ENCODE peak calls at places on chromosome 10, in nine cellular contexts. One of them, this sample, is unnamed.

GRCh38 chr10:110268442-110268841 is 36.3 kb downstream of the SMNDC1 start:
- DNase-seq in psoas muscle: no peak
- DNase-seq in left ventricle myocardium inferior: peak; percentile 42
- DNase-seq in tibial nerve: no peak
- DNase-seq in A549: no peak
- DNase-seq in mammary epithelial cell: no peak
- DNase-seq in body of pancreas: peak; percentile 28
- DNase-seq in ovary: no peak
- DNase-seq in cardiac muscle cell: peak; percentile 29
- DNase-seq in this sample: no peak

GRCh38 chr10:89029785-89030437 is 39.3 kb downstream of the FAS start:
- DNase-seq in psoas muscle: peak; percentile 71
- DNase-seq in left ventricle myocardium inferior: peak; percentile 63
- DNase-seq in tibial nerve: peak; percentile 47
- DNase-seq in A549: peak; percentile 75
- DNase-seq in mammary epithelial cell: peak; percentile 62
- DNase-seq in body of pancreas: peak; percentile 74
- DNase-seq in ovary: peak; percentile 81
- DNase-seq in cardiac muscle cell: peak; percentile 82
- DNase-seq in this sample: peak; percentile 77

GRCh38 chr10:77355844-77356243 is 281.8 kb downstream of the KCNMA1 start:
- DNase-seq in psoas muscle: no peak
- DNase-seq in left ventricle myocardium inferior: no peak
- DNase-seq in tibial nerve: no peak
- DNase-seq in A549: peak; percentile 67
- DNase-seq in mammary epithelial cell: peak; percentile 91
- DNase-seq in body of pancreas: no peak
- DNase-seq in ovary: no peak
- DNase-seq in cardiac muscle cell: no peak
- DNase-seq in this sample: no peak

GRCh38 chr10:124994573-124995473 is 52.9 kb downstream of the ZRANB1 start:
- DNase-seq in psoas muscle: peak; percentile 57
- DNase-seq in left ventricle myocardium inferior: peak; percentile 15
- DNase-seq in tibial nerve: no peak
- DNase-seq in A549: no peak
- DNase-seq in mammary epithelial cell: no peak
- DNase-seq in body of pancreas: no peak
- DNase-seq in ovary: peak; percentile 29
- DNase-seq in cardiac muscle cell: no peak
- DNase-seq in this sample: peak; percentile 43

GRCh38 chr10:62847433-62847832 is 31.3 kb upstream of the EGR2 start:
- DNase-seq in psoas muscle: no peak
- DNase-seq in left ventricle myocardium inferior: no peak
- DNase-seq in tibial nerve: no peak
- DNase-seq in A549: no peak
- DNase-seq in mammary epithelial cell: no peak
- DNase-seq in body of pancreas: no peak
- DNase-seq in ovary: no peak
- DNase-seq in cardiac muscle cell: no peak
- DNase-seq in this sample: no peak

GRCh38 chr10:117441812-117442443 is 66.7 kb upstream of the PDZD8 start:
- DNase-seq in psoas muscle: no peak
- DNase-seq in left ventricle myocardium inferior: no peak
- DNase-seq in tibial nerve: no peak
- DNase-seq in A549: peak; percentile 45
- DNase-seq in mammary epithelial cell: peak; percentile 94
- DNase-seq in body of pancreas: no peak
- DNase-seq in ovary: no peak
- DNase-seq in cardiac muscle cell: no peak
- DNase-seq in this sample: no peak

GRCh38 chr10:8146650-8147049 is 92.2 kb downstream of the GATA3 start:
- DNase-seq in psoas muscle: no peak
- DNase-seq in left ventricle myocardium inferior: no peak
- DNase-seq in tibial nerve: no peak
- DNase-seq in A549: no peak
- DNase-seq in mammary epithelial cell: peak; percentile 69
- DNase-seq in body of pancreas: no peak
- DNase-seq in ovary: no peak
- DNase-seq in cardiac muscle cell: no peak
- DNase-seq in this sample: no peak

GRCh38 chr10:102634696-102635095 is 9.6 kb upstream of the TRIM8 start:
- DNase-seq in psoas muscle: peak; percentile 28
- DNase-seq in left ventricle myocardium inferior: no peak
- DNase-seq in tibial nerve: no peak
- DNase-seq in A549: no peak
- DNase-seq in mammary epithelial cell: peak; percentile 35
- DNase-seq in body of pancreas: no peak
- DNase-seq in ovary: no peak
- DNase-seq in cardiac muscle cell: no peak
- DNase-seq in this sample: peak; percentile 41

GRCh38 chr10:23611308-23611631 is 172.4 kb downstream of the OTUD1 start:
- DNase-seq in psoas muscle: no peak
- DNase-seq in left ventricle myocardium inferior: no peak
- DNase-seq in tibial nerve: no peak
- DNase-seq in A549: no peak
- DNase-seq in mammary epithelial cell: no peak
- DNase-seq in body of pancreas: no peak
- DNase-seq in ovary: no peak
- DNase-seq in cardiac muscle cell: no peak
- DNase-seq in this sample: no peak

GRCh38 chr10:123904834-123905409 is 13.3 kb upstream of the CPXM2 start:
- DNase-seq in psoas muscle: no peak
- DNase-seq in left ventricle myocardium inferior: no peak
- DNase-seq in tibial nerve: no peak
- DNase-seq in A549: no peak
- DNase-seq in mammary epithelial cell: no peak
- DNase-seq in body of pancreas: no peak
- DNase-seq in ovary: no peak
- DNase-seq in cardiac muscle cell: no peak
- DNase-seq in this sample: no peak

DNA sequence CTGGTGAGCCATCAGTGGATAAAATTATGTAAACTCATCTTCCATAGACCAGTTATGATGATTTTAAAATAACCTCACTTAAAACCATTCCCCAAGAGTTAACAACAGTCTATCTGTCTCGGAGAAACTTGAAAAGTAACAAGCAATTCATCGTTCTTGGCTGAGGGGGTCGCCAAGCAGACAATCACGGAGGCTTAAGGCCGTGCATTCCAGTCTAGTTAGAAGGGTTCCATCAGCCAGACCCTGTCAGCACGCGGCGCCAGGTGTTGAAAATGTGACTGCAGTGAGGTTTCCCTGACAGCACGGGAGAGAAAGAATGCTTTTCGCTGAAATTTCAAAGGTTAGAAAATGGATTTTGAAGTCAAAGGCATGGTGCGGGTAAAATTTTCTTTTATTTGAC is 1025.0 kb upstream of the CELF2 start:
- DNase-seq in psoas muscle: no peak
- DNase-seq in left ventricle myocardium inferior: no peak
- DNase-seq in tibial nerve: no peak
- DNase-seq in A549: no peak
- DNase-seq in mammary epithelial cell: no peak
- DNase-seq in body of pancreas: no peak
- DNase-seq in ovary: no peak
- DNase-seq in cardiac muscle cell: peak; percentile 69
- DNase-seq in this sample: no peak
- TF ChIP-seq CTCF in psoas muscle: no peak
- TF ChIP-seq CTCF in left ventricle myocardium inferior: no peak
- TF ChIP-seq CTCF in tibial nerve: no peak
- TF ChIP-seq CTCF in A549: no peak
- TF ChIP-seq CTCF in mammary epithelial cell: no peak
- TF ChIP-seq CTCF in body of pancreas: no peak
- TF ChIP-seq CTCF in ovary: no peak
- TF ChIP-seq CTCF in cardiac muscle cell: no peak
- TF ChIP-seq CTCF in this sample: no peak

GRCh38 chr10:37816290-37816689 is 41.1 kb downstream of the ZNF248 start:
- DNase-seq in psoas muscle: no peak
- DNase-seq in left ventricle myocardium inferior: no peak
- DNase-seq in tibial nerve: no peak
- DNase-seq in A549: no peak
- DNase-seq in mammary epithelial cell: no peak
- DNase-seq in body of pancreas: no peak
- DNase-seq in ovary: no peak
- DNase-seq in cardiac muscle cell: no peak
- DNase-seq in this sample: no peak

GRCh38 chr10:37813763-37814162 is 43.6 kb downstream of the ZNF248 start:
- DNase-seq in psoas muscle: no peak
- DNase-seq in left ventricle myocardium inferior: no peak
- DNase-seq in tibial nerve: no peak
- DNase-seq in A549: no peak
- DNase-seq in mammary epithelial cell: no peak
- DNase-seq in body of pancreas: no peak
- DNase-seq in ovary: no peak
- DNase-seq in cardiac muscle cell: no peak
- DNase-seq in this sample: no peak

DNA sequence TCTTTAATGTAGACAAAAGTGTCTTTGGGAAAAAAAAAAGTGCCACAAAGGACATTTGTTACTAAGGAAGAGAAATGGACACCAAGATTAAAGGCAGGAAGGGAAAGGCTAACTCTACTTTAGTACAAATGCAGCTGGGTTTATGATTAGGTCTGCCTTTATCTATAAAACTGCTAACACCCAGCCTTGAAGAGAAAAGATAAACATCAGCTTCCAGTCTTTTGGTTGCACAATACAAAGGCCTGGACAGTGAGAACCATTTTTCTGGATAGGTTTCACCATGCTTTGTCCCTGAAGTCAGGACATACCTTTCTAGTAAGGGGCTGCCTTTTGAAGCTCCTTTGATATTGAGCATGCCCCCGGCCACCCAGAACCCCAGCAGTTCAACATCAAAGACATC is 45.1 kb downstream of the ZNF248 start:
- DNase-seq in psoas muscle: no peak
- DNase-seq in left ventricle myocardium inferior: no peak
- DNase-seq in tibial nerve: no peak
- DNase-seq in A549: no peak
- DNase-seq in mammary epithelial cell: no peak
- DNase-seq in body of pancreas: no peak
- DNase-seq in ovary: no peak
- DNase-seq in cardiac muscle cell: no peak
- DNase-seq in this sample: no peak
- H3K9me3 ChIP-seq in psoas muscle: peaks cover 54% of the 10 kb centered on the region
- H3K9me3 ChIP-seq in left ventricle myocardium inferior: peaks cover 78% of the 10 kb centered on the region
- H3K9me3 ChIP-seq in tibial nerve: peaks cover 47% of the 10 kb centered on the region
- H3K9me3 ChIP-seq in A549: peaks cover 65% of the 10 kb centered on the region
- H3K9me3 ChIP-seq in mammary epithelial cell: peaks cover 27% of the 10 kb centered on the region
- H3K9me3 ChIP-seq in body of pancreas: no peaks in the 10 kb centered on the region
- H3K9me3 ChIP-seq in ovary: no peaks in the 10 kb centered on the region
- H3K9me3 ChIP-seq in cardiac muscle cell: peaks cover 2% of the 10 kb centered on the region
- H3K9me3 ChIP-seq in this sample: peaks cover 70% of the 10 kb centered on the region

GRCh38 chr10:873020-873419 is 58.5 kb downstream of the LARP4B start:
- DNase-seq in psoas muscle: peak; percentile 75
- DNase-seq in left ventricle myocardium inferior: peak; percentile 29
- DNase-seq in tibial nerve: no peak
- DNase-seq in A549: no peak
- DNase-seq in mammary epithelial cell: no peak
- DNase-seq in body of pancreas: no peak
- DNase-seq in ovary: no peak
- DNase-seq in cardiac muscle cell: peak; percentile 32
- DNase-seq in this sample: no peak
- H3K4me3 ChIP-seq in psoas muscle: peak overlapping the region; percentile 51
- H3K4me3 ChIP-seq in left ventricle myocardium inferior: peak overlapping the region; percentile 63
- H3K4me3 ChIP-seq in tibial nerve: no peak overlapping the region
- H3K4me3 ChIP-seq in A549: no peak overlapping the region
- H3K4me3 ChIP-seq in mammary epithelial cell: no peak overlapping the region
- H3K4me3 ChIP-seq in body of pancreas: no peak overlapping the region
- H3K4me3 ChIP-seq in ovary: no peak overlapping the region
- H3K4me3 ChIP-seq in cardiac muscle cell: no peak overlapping the region
- H3K4me3 ChIP-seq in this sample: no peak overlapping the region

GRCh38 chr10:132634241-132634946 is 96.8 kb downstream of the INPP5A start:
- DNase-seq in psoas muscle: peak; percentile 49
- DNase-seq in left ventricle myocardium inferior: peak; percentile 13
- DNase-seq in tibial nerve: no peak
- DNase-seq in A549: no peak
- DNase-seq in mammary epithelial cell: no peak
- DNase-seq in body of pancreas: no peak
- DNase-seq in ovary: no peak
- DNase-seq in cardiac muscle cell: no peak
- DNase-seq in this sample: no peak
- TF ChIP-seq CTCF in psoas muscle: no peak
- TF ChIP-seq CTCF in left ventricle myocardium inferior: no peak
- TF ChIP-seq CTCF in tibial nerve: no peak
- TF ChIP-seq CTCF in A549: no peak
- TF ChIP-seq CTCF in mammary epithelial cell: no peak
- TF ChIP-seq CTCF in body of pancreas: no peak
- TF ChIP-seq CTCF in ovary: no peak
- TF ChIP-seq CTCF in cardiac muscle cell: peak; percentile 6
- TF ChIP-seq CTCF in this sample: no peak

GRCh38 chr10:128494665-128495064 is 368.4 kb upstream of the MKI67 start:
- DNase-seq in psoas muscle: no peak
- DNase-seq in left ventricle myocardium inferior: no peak
- DNase-seq in tibial nerve: no peak
- DNase-seq in A549: no peak
- DNase-seq in mammary epithelial cell: no peak
- DNase-seq in body of pancreas: no peak
- DNase-seq in ovary: no peak
- DNase-seq in cardiac muscle cell: no peak
- DNase-seq in this sample: no peak
- H3K9me3 ChIP-seq in psoas muscle: no peaks in the 10 kb centered on the region
- H3K9me3 ChIP-seq in left ventricle myocardium inferior: no peaks in the 10 kb centered on the region
- H3K9me3 ChIP-seq in tibial nerve: no peaks in the 10 kb centered on the region
- H3K9me3 ChIP-seq in A549: no peaks in the 10 kb centered on the region
- H3K9me3 ChIP-seq in mammary epithelial cell: peaks cover 45% of the 10 kb centered on the region
- H3K9me3 ChIP-seq in body of pancreas: no peaks in the 10 kb centered on the region
- H3K9me3 ChIP-seq in ovary: no peaks in the 10 kb centered on the region
- H3K9me3 ChIP-seq in cardiac muscle cell: no peaks in the 10 kb centered on the region
- H3K9me3 ChIP-seq in this sample: no peaks in the 10 kb centered on the region

DNA sequence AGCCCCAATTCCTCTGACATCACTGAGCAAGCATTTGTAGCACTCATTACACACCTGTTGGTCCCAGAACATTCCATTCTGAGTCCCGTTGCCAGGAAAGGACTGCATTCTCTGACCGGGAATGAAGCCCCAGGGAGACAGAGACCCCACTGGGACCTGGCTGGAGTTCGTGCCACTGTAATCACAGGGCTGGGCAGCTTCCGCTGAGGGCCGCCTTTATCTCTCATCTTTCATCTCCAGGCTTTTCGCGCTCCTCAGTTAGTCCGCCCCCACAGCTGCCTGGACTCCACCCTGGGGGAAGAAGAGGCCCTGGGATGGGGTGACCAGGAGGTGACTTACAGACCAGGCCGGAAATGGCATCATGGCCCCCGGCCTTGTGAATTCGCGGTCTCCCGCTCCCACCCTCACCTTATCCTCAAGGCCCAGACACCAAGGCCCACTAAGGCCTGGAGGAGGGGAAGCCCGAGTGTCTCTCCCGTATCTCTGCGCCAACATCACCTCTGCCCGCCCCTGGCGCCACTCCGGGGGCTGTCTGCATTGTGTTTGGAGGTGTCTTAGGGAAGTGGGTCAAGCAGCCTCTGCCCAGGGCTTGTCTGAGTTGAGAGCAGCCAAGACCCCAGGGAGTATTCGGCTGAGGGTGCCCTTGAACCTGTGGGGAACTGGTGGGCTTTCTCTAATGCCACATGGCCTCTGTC is 75.4 kb downstream of the PROSER2 start:
- DNase-seq in psoas muscle: no peak
- DNase-seq in left ventricle myocardium inferior: no peak
- DNase-seq in tibial nerve: no peak
- DNase-seq in A549: peak; percentile 36
- DNase-seq in mammary epithelial cell: peak; percentile 85
- DNase-seq in body of pancreas: peak; percentile 71
- DNase-seq in ovary: no peak
- DNase-seq in cardiac muscle cell: peak; percentile 15
- DNase-seq in this sample: peak; percentile 84
- H3K4me3 ChIP-seq in psoas muscle: no peak overlapping the region
- H3K4me3 ChIP-seq in left ventricle myocardium inferior: no peak overlapping the region
- H3K4me3 ChIP-seq in tibial nerve: no peak overlapping the region
- H3K4me3 ChIP-seq in A549: no peak overlapping the region
- H3K4me3 ChIP-seq in mammary epithelial cell: no peak overlapping the region
- H3K4me3 ChIP-seq in body of pancreas: no peak overlapping the region
- H3K4me3 ChIP-seq in ovary: no peak overlapping the region
- H3K4me3 ChIP-seq in cardiac muscle cell: no peak overlapping the region
- H3K4me3 ChIP-seq in this sample: no peak overlapping the region

GRCh38 chr10:1605121-1605520 is 132.2 kb downstream of the ADARB2 start:
- DNase-seq in psoas muscle: no peak
- DNase-seq in left ventricle myocardium inferior: no peak
- DNase-seq in tibial nerve: no peak
- DNase-seq in A549: no peak
- DNase-seq in mammary epithelial cell: no peak
- DNase-seq in body of pancreas: no peak
- DNase-seq in ovary: no peak
- DNase-seq in cardiac muscle cell: no peak
- DNase-seq in this sample: no peak
- TF ChIP-seq CTCF in psoas muscle: no peak
- TF ChIP-seq CTCF in left ventricle myocardium inferior: no peak
- TF ChIP-seq CTCF in tibial nerve: no peak
- TF ChIP-seq CTCF in A549: no peak
- TF ChIP-seq CTCF in mammary epithelial cell: no peak
- TF ChIP-seq CTCF in body of pancreas: no peak
- TF ChIP-seq CTCF in ovary: no peak
- TF ChIP-seq CTCF in cardiac muscle cell: no peak
- TF ChIP-seq CTCF in this sample: no peak

This sample was measured in lower lobe of right lung.